ENCODE peak calls at places on chromosomes 2 and 18, in ten cellular contexts. One of them, this sample, is unnamed.

GRCh38 chr2:73827018-73827417 is 1.7 kb upstream of the STAMBP start:
- DNase-seq in fibroblast of pulmonary artery: peak; percentile 66
- DNase-seq in thoracic aorta: no peak
- DNase-seq in lower lobe of right lung: no peak
- DNase-seq in fibroblast of the aortic adventitia: peak; percentile 59
- DNase-seq in transverse colon: no peak
- DNase-seq in A549: peak; percentile 48
- DNase-seq in fibroblast of villous mesenchyme: peak; percentile 56
- DNase-seq in NB4: peak; percentile 72
- DNase-seq in fibroblast of mammary gland: peak; percentile 69
- DNase-seq in this sample: no peak

GRCh38 chr2:96554293-96555145 is 18.0 kb downstream of the ARID5A start:
- DNase-seq in thoracic aorta: no peak
- DNase-seq in transverse colon: peak; percentile 71
- DNase-seq in A549: peak; percentile 69
- DNase-seq in fibroblast of villous mesenchyme: peak; percentile 60
- DNase-seq in lower lobe of right lung: peak; percentile 85
- DNase-seq in fibroblast of the aortic adventitia: peak; percentile 64
- DNase-seq in NB4: peak; percentile 77
- DNase-seq in fibroblast of pulmonary artery: peak; percentile 66
- DNase-seq in fibroblast of mammary gland: peak; percentile 53
- DNase-seq in this sample: peak; percentile 94

GRCh38 chr2:44952143-44952805 is 10.8 kb downstream of the SIX3 start:
- DNase-seq in fibroblast of pulmonary artery: peak; percentile 70
- DNase-seq in fibroblast of villous mesenchyme: peak; percentile 45
- DNase-seq in NB4: peak; percentile 83
- DNase-seq in lower lobe of right lung: peak; percentile 53
- DNase-seq in A549: peak; percentile 81
- DNase-seq in thoracic aorta: no peak
- DNase-seq in fibroblast of mammary gland: peak; percentile 68
- DNase-seq in fibroblast of the aortic adventitia: peak; percentile 57
- DNase-seq in transverse colon: peak; percentile 24
- DNase-seq in this sample: no peak

GRCh38 chr2:156695020-156695419 is 258.8 kb downstream of the GPD2 start:
- DNase-seq in fibroblast of pulmonary artery: no peak
- DNase-seq in fibroblast of villous mesenchyme: no peak
- DNase-seq in transverse colon: no peak
- DNase-seq in lower lobe of right lung: no peak
- DNase-seq in thoracic aorta: no peak
- DNase-seq in fibroblast of the aortic adventitia: no peak
- DNase-seq in A549: no peak
- DNase-seq in fibroblast of mammary gland: no peak
- DNase-seq in NB4: no peak
- DNase-seq in this sample: no peak

GRCh38 chr2:233082934-233083755 is 23.0 kb downstream of the INPP5D start:
- DNase-seq in fibroblast of the aortic adventitia: no peak
- DNase-seq in fibroblast of pulmonary artery: no peak
- DNase-seq in transverse colon: no peak
- DNase-seq in fibroblast of mammary gland: no peak
- DNase-seq in thoracic aorta: no peak
- DNase-seq in A549: no peak
- DNase-seq in lower lobe of right lung: no peak
- DNase-seq in NB4: peak; percentile 91
- DNase-seq in fibroblast of villous mesenchyme: no peak
- DNase-seq in this sample: no peak

GRCh38 chr2:85655961-85656403 is 12.0 kb downstream of the SFTPB start:
- DNase-seq in fibroblast of the aortic adventitia: peak; percentile 44
- DNase-seq in fibroblast of mammary gland: peak; percentile 89
- DNase-seq in fibroblast of villous mesenchyme: no peak
- DNase-seq in A549: peak; percentile 33
- DNase-seq in thoracic aorta: no peak
- DNase-seq in fibroblast of pulmonary artery: no peak
- DNase-seq in lower lobe of right lung: no peak
- DNase-seq in NB4: no peak
- DNase-seq in transverse colon: no peak
- DNase-seq in this sample: no peak

GRCh38 chr2:113276216-113276905 is 2.4 kb downstream of the PAX8 start:
- DNase-seq in A549: no peak
- DNase-seq in NB4: no peak
- DNase-seq in fibroblast of the aortic adventitia: no peak
- DNase-seq in fibroblast of mammary gland: no peak
- DNase-seq in fibroblast of pulmonary artery: no peak
- DNase-seq in thoracic aorta: no peak
- DNase-seq in lower lobe of right lung: no peak
- DNase-seq in transverse colon: no peak
- DNase-seq in fibroblast of villous mesenchyme: no peak
- DNase-seq in this sample: no peak

GRCh38 chr18:12647773-12648172 is 10.1 kb downstream of the SPIRE1 start:
- DNase-seq in fibroblast of villous mesenchyme: no peak
- DNase-seq in NB4: no peak
- DNase-seq in fibroblast of the aortic adventitia: no peak
- DNase-seq in lower lobe of right lung: no peak
- DNase-seq in thoracic aorta: no peak
- DNase-seq in transverse colon: no peak
- DNase-seq in fibroblast of mammary gland: no peak
- DNase-seq in A549: no peak
- DNase-seq in fibroblast of pulmonary artery: no peak
- DNase-seq in this sample: no peak

GRCh38 chr2:235976956-235977355 is 191.2 kb downstream of the GBX2 start:
- DNase-seq in A549: no peak
- DNase-seq in fibroblast of mammary gland: no peak
- DNase-seq in fibroblast of the aortic adventitia: no peak
- DNase-seq in thoracic aorta: no peak
- DNase-seq in fibroblast of villous mesenchyme: no peak
- DNase-seq in fibroblast of pulmonary artery: no peak
- DNase-seq in lower lobe of right lung: no peak
- DNase-seq in NB4: no peak
- DNase-seq in transverse colon: no peak
- DNase-seq in this sample: peak; percentile 22

GRCh38 chr2:240200230-240201051 is 60.0 kb upstream of the OTOS start:
- DNase-seq in lower lobe of right lung: no peak
- DNase-seq in NB4: peak; percentile 17
- DNase-seq in transverse colon: no peak
- DNase-seq in fibroblast of the aortic adventitia: peak; percentile 14
- DNase-seq in fibroblast of mammary gland: no peak
- DNase-seq in fibroblast of pulmonary artery: peak; percentile 53
- DNase-seq in A549: no peak
- DNase-seq in thoracic aorta: no peak
- DNase-seq in fibroblast of villous mesenchyme: peak; percentile 58
- DNase-seq in this sample: peak; percentile 75

GRCh38 chr2:28471214-28471613 is 24.6 kb upstream of the PLB1 start:
- DNase-seq in NB4: peak; percentile 58
- DNase-seq in transverse colon: no peak
- DNase-seq in fibroblast of villous mesenchyme: no peak
- DNase-seq in lower lobe of right lung: no peak
- DNase-seq in fibroblast of mammary gland: no peak
- DNase-seq in thoracic aorta: no peak
- DNase-seq in A549: no peak
- DNase-seq in fibroblast of the aortic adventitia: no peak
- DNase-seq in fibroblast of pulmonary artery: no peak
- DNase-seq in this sample: peak; percentile 65

DNA sequence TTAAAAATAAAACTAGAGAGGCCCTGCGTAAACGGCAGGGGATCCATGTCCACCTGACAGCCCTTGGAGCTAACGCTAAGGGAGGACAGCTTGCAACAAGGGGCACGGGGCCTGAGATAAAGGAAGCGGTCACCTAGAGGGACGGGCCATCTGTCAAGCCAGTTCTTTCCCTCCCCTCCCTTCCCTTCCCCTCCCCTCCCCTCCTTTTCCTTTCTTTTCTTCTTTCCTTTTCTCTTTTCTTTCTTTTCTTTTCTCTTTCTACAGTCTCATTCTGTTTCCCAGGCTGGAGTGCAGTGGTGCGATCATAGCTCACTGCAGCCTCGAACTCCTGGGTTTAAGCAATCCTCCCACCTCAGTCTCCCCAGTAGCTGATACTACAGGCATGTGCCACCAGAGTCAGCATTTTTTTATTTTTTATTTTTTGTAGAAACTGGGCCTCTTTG is 34.5 kb upstream of the CTAGE1 start:
- DNase-seq in fibroblast of villous mesenchyme: no peak
- DNase-seq in A549: no peak
- DNase-seq in thoracic aorta: no peak
- DNase-seq in NB4: no peak
- DNase-seq in fibroblast of the aortic adventitia: no peak
- DNase-seq in transverse colon: no peak
- DNase-seq in fibroblast of mammary gland: no peak
- DNase-seq in fibroblast of pulmonary artery: no peak
- DNase-seq in lower lobe of right lung: no peak
- DNase-seq in this sample: no peak
- H3K4me3 ChIP-seq in fibroblast of villous mesenchyme: no peak overlapping the region
- H3K4me3 ChIP-seq in A549: no peak overlapping the region
- H3K4me3 ChIP-seq in thoracic aorta: no peak overlapping the region
- H3K4me3 ChIP-seq in NB4: no peak overlapping the region
- H3K4me3 ChIP-seq in fibroblast of the aortic adventitia: no peak overlapping the region
- H3K4me3 ChIP-seq in transverse colon: no peak overlapping the region
- H3K4me3 ChIP-seq in fibroblast of mammary gland: no peak overlapping the region
- H3K4me3 ChIP-seq in fibroblast of pulmonary artery: no peak overlapping the region
- H3K4me3 ChIP-seq in lower lobe of right lung: no peak overlapping the region
- H3K4me3 ChIP-seq in this sample: no peak overlapping the region

GRCh38 chr2:226799976-226800940 is 638 bp upstream of the IRS1 start:
- DNase-seq in NB4: peak; percentile 10
- DNase-seq in lower lobe of right lung: peak; percentile 57
- DNase-seq in A549: peak; percentile 75
- DNase-seq in fibroblast of pulmonary artery: peak; percentile 29
- DNase-seq in fibroblast of mammary gland: no peak
- DNase-seq in fibroblast of villous mesenchyme: peak; percentile 32
- DNase-seq in fibroblast of the aortic adventitia: peak; percentile 15
- DNase-seq in transverse colon: peak; percentile 33
- DNase-seq in thoracic aorta: no peak
- DNase-seq in this sample: no peak
- TF ChIP-seq CTCF in NB4: no peak
- TF ChIP-seq CTCF in lower lobe of right lung: peak; percentile 24
- TF ChIP-seq CTCF in A549: no peak
- TF ChIP-seq CTCF in fibroblast of pulmonary artery: no peak
- TF ChIP-seq CTCF in fibroblast of mammary gland: no peak
- TF ChIP-seq CTCF in fibroblast of villous mesenchyme: no peak
- TF ChIP-seq CTCF in fibroblast of the aortic adventitia: no peak
- TF ChIP-seq CTCF in transverse colon: no peak
- TF ChIP-seq CTCF in thoracic aorta: peak; percentile 39
- TF ChIP-seq CTCF in this sample: no peak

GRCh38 chr2:56183643-56184499 is at the start of gene CCDC85A:
- DNase-seq in NB4: peak; percentile 72
- DNase-seq in fibroblast of pulmonary artery: peak; percentile 84
- DNase-seq in fibroblast of villous mesenchyme: peak; percentile 84
- DNase-seq in A549: peak; percentile 81
- DNase-seq in transverse colon: peak; percentile 83
- DNase-seq in fibroblast of mammary gland: peak; percentile 69
- DNase-seq in fibroblast of the aortic adventitia: peak; percentile 78
- DNase-seq in thoracic aorta: peak; percentile 51
- DNase-seq in lower lobe of right lung: peak; percentile 88
- DNase-seq in this sample: peak; percentile 91

GRCh38 chr2:56184500-56184996 is 758 bp downstream of the CCDC85A start:
- DNase-seq in fibroblast of mammary gland: no peak
- DNase-seq in NB4: no peak
- DNase-seq in A549: peak; percentile 22
- DNase-seq in transverse colon: no peak
- DNase-seq in lower lobe of right lung: peak; percentile 54
- DNase-seq in fibroblast of the aortic adventitia: no peak
- DNase-seq in thoracic aorta: no peak
- DNase-seq in fibroblast of pulmonary artery: no peak
- DNase-seq in fibroblast of villous mesenchyme: no peak
- DNase-seq in this sample: peak; percentile 77

GRCh38 chr2:56185582-56186046 is 1.8 kb downstream of the CCDC85A start:
- DNase-seq in fibroblast of villous mesenchyme: peak; percentile 25
- DNase-seq in transverse colon: no peak
- DNase-seq in fibroblast of the aortic adventitia: peak; percentile 64
- DNase-seq in fibroblast of mammary gland: no peak
- DNase-seq in lower lobe of right lung: peak; percentile 53
- DNase-seq in thoracic aorta: no peak
- DNase-seq in A549: peak; percentile 56
- DNase-seq in fibroblast of pulmonary artery: peak; percentile 67
- DNase-seq in NB4: peak; percentile 7
- DNase-seq in this sample: peak; percentile 78

GRCh38 chr2:56182420-56182819 is 1.4 kb upstream of the CCDC85A start:
- DNase-seq in lower lobe of right lung: no peak
- DNase-seq in NB4: no peak
- DNase-seq in fibroblast of the aortic adventitia: no peak
- DNase-seq in transverse colon: no peak
- DNase-seq in fibroblast of mammary gland: no peak
- DNase-seq in fibroblast of villous mesenchyme: peak; percentile 27
- DNase-seq in thoracic aorta: no peak
- DNase-seq in fibroblast of pulmonary artery: no peak
- DNase-seq in A549: no peak
- DNase-seq in this sample: no peak

GRCh38 chr2:56185101-56185581 is 1.4 kb downstream of the CCDC85A start:
- DNase-seq in transverse colon: no peak
- DNase-seq in A549: peak; percentile 33
- DNase-seq in fibroblast of villous mesenchyme: no peak
- DNase-seq in lower lobe of right lung: no peak
- DNase-seq in NB4: no peak
- DNase-seq in fibroblast of pulmonary artery: no peak
- DNase-seq in thoracic aorta: no peak
- DNase-seq in fibroblast of mammary gland: no peak
- DNase-seq in fibroblast of the aortic adventitia: peak; percentile 19
- DNase-seq in this sample: peak; percentile 66
- H3K4me3 ChIP-seq in transverse colon: peak overlapping the region; percentile 25
- H3K4me3 ChIP-seq in A549: peak overlapping the region; percentile 58
- H3K4me3 ChIP-seq in fibroblast of villous mesenchyme: peak overlapping the region; percentile 67
- H3K4me3 ChIP-seq in lower lobe of right lung: peak overlapping the region; percentile 75
- H3K4me3 ChIP-seq in NB4: no peak overlapping the region
- H3K4me3 ChIP-seq in fibroblast of pulmonary artery: peak overlapping the region; percentile 55
- H3K4me3 ChIP-seq in thoracic aorta: peak overlapping the region; percentile 96
- H3K4me3 ChIP-seq in fibroblast of mammary gland: peak overlapping the region; percentile 50
- H3K4me3 ChIP-seq in fibroblast of the aortic adventitia: peak overlapping the region; percentile 72
- H3K4me3 ChIP-seq in this sample: peak overlapping the region; percentile 54

GRCh38 chr2:111697560-111697959 is 186.4 kb downstream of the ANAPC1 start:
- DNase-seq in fibroblast of villous mesenchyme: no peak
- DNase-seq in fibroblast of the aortic adventitia: no peak
- DNase-seq in transverse colon: peak; percentile 41
- DNase-seq in NB4: peak; percentile 45
- DNase-seq in lower lobe of right lung: no peak
- DNase-seq in A549: no peak
- DNase-seq in thoracic aorta: no peak
- DNase-seq in fibroblast of pulmonary artery: no peak
- DNase-seq in fibroblast of mammary gland: no peak
- DNase-seq in this sample: no peak

GRCh38 chr2:111698089-111698488 is 185.9 kb downstream of the ANAPC1 start:
- DNase-seq in fibroblast of villous mesenchyme: no peak
- DNase-seq in transverse colon: no peak
- DNase-seq in fibroblast of the aortic adventitia: no peak
- DNase-seq in NB4: no peak
- DNase-seq in fibroblast of mammary gland: no peak
- DNase-seq in thoracic aorta: no peak
- DNase-seq in lower lobe of right lung: no peak
- DNase-seq in A549: no peak
- DNase-seq in fibroblast of pulmonary artery: no peak
- DNase-seq in this sample: no peak

GRCh38 chr2:111701798-111702118 is 182.2 kb downstream of the ANAPC1 start:
- DNase-seq in NB4: no peak
- DNase-seq in fibroblast of mammary gland: no peak
- DNase-seq in fibroblast of the aortic adventitia: no peak
- DNase-seq in fibroblast of villous mesenchyme: no peak
- DNase-seq in A549: no peak
- DNase-seq in transverse colon: no peak
- DNase-seq in thoracic aorta: no peak
- DNase-seq in fibroblast of pulmonary artery: no peak
- DNase-seq in lower lobe of right lung: no peak
- DNase-seq in this sample: no peak

GRCh38 chr2:111701266-111701665 is 182.7 kb downstream of the ANAPC1 start:
- DNase-seq in fibroblast of pulmonary artery: no peak
- DNase-seq in NB4: no peak
- DNase-seq in fibroblast of mammary gland: no peak
- DNase-seq in A549: no peak
- DNase-seq in thoracic aorta: no peak
- DNase-seq in fibroblast of villous mesenchyme: no peak
- DNase-seq in lower lobe of right lung: no peak
- DNase-seq in fibroblast of the aortic adventitia: no peak
- DNase-seq in transverse colon: no peak
- DNase-seq in this sample: no peak

GRCh38 chr2:111698743-111699554 is 185.0 kb downstream of the ANAPC1 start:
- DNase-seq in fibroblast of pulmonary artery: peak; percentile 99
- DNase-seq in A549: peak; percentile 97
- DNase-seq in NB4: peak; percentile 98
- DNase-seq in thoracic aorta: peak; percentile 50
- DNase-seq in lower lobe of right lung: peak; percentile 79
- DNase-seq in fibroblast of villous mesenchyme: peak; percentile 98
- DNase-seq in transverse colon: peak; percentile 89
- DNase-seq in fibroblast of mammary gland: peak; percentile 100
- DNase-seq in fibroblast of the aortic adventitia: peak; percentile 99
- DNase-seq in this sample: peak; percentile 85
- TF ChIP-seq CTCF in fibroblast of pulmonary artery: peak; percentile 34
- TF ChIP-seq CTCF in A549: peak; percentile 76
- TF ChIP-seq CTCF in NB4: no peak
- TF ChIP-seq CTCF in thoracic aorta: no peak
- TF ChIP-seq CTCF in lower lobe of right lung: no peak
- TF ChIP-seq CTCF in fibroblast of villous mesenchyme: peak; percentile 21
- TF ChIP-seq CTCF in transverse colon: peak; percentile 24
- TF ChIP-seq CTCF in fibroblast of mammary gland: peak; percentile 54
- TF ChIP-seq CTCF in fibroblast of the aortic adventitia: peak; percentile 42
- TF ChIP-seq CTCF in this sample: peak; percentile 12

This sample was measured in spleen.